ENCODE peak calls at places on chromosomes 2 and 18, in four cellular contexts. T is HepG2, F is K562, X is GM12878. Z is an unnamed sample.

GRCh38 chr2:132623096-132623839 is 46.7 kb downstream of the LYPD1 start:
- DNase-seq in T (no peak), F (no peak), X (no peak), Z (no peak)

GRCh38 chr18:67662996-67663395 is 146.5 kb upstream of the DSEL start:
- DNase-seq in T (no peak), F (no peak), X (no peak), Z (no peak)

GRCh38 chr2:25618676-25619075 is 54.7 kb downstream of the DTNB start:
- DNase-seq in T (peak; percentile 84), F (no peak), X (no peak), Z (no peak)

GRCh38 chr2:212227755-212228154 is 310.8 kb downstream of the ERBB4 start:
- DNase-seq in T (peak; percentile 39), F (no peak), X (no peak), Z (no peak)

GRCh38 chr18:77617681-77618080 is 368.0 kb downstream of the GALR1 start:
- DNase-seq in T (no peak), F (no peak), X (no peak), Z (no peak)

GRCh38 chr2:77578354-77578753 is 56.2 kb upstream of the LRRTM4 start:
- DNase-seq in T (no peak), F (no peak), X (no peak), Z (no peak)

GRCh38 chr2:157497603-157498314 is 53.9 kb upstream of the CYTIP start:
- DNase-seq in T (peak; percentile 19), F (peak; percentile 39), X (no peak), Z (no peak)

GRCh38 chr2:182667321-182667695 is 48.7 kb upstream of the DNAJC10 start:
- DNase-seq in T (no peak), F (no peak), X (no peak), Z (no peak)

GRCh38 chr2:79437416-79438281 is 75.2 kb upstream of the CTNNA2 start:
- DNase-seq in T (no peak), F (no peak), X (no peak), Z (no peak)

GRCh38 chr2:21118302-21118920 is 5.4 kb upstream of the TDRD15 start:
- DNase-seq in T (peak; percentile 81), F (peak; percentile 19), X (no peak), Z (no peak)

GRCh38 chr18:13229021-13229671 is 10.6 kb downstream of the LDLRAD4 start:
- DNase-seq in T (no peak), F (no peak), X (no peak), Z (peak; percentile 33)

GRCh38 chr2:225948903-225949302 is 549.4 kb downstream of the NYAP2 start:
- DNase-seq in T (no peak), F (no peak), X (no peak), Z (peak; percentile 49)

GRCh38 chr2:30522421-30522820 is 75.4 kb downstream of the LCLAT1 start:
- DNase-seq in T (no peak), F (no peak), X (no peak), Z (no peak)

GRCh38 chr2:237418300-237418699 is 4.3 kb upstream of the COL6A3 start:
- DNase-seq in T (no peak), F (no peak), X (no peak), Z (no peak)

GRCh38 chr18:36772339-36772738 is 56.5 kb downstream of the TPGS2 start:
- DNase-seq in T (no peak), F (no peak), X (no peak), Z (no peak)
- TF ChIP-seq YY1 in T (no peak), F (no peak), X (no peak), Z (no peak)

GRCh38 chr2:67986258-67986657 is 76.5 kb downstream of the C1D start:
- DNase-seq in T (no peak), F (no peak), X (no peak), Z (no peak)
- TF ChIP-seq KDM1A in T (no peak), F (no peak), X (no peak), Z (no peak)

GRCh38 chr2:45586600-45586999 is 24.5 kb downstream of the SRBD1 start:
- DNase-seq in T (no peak), F (no peak), X (no peak), Z (no peak)

GRCh38 chr2:45591073-45591472 is 20.0 kb downstream of the SRBD1 start:
- DNase-seq in T (no peak), F (no peak), X (no peak), Z (no peak)

GRCh38 chr2:45585267-45585861 is 25.7 kb downstream of the SRBD1 start:
- DNase-seq in T (peak; percentile 50), F (no peak), X (no peak), Z (no peak)

GRCh38 chr2:45583989-45584388 is 27.1 kb downstream of the SRBD1 start:
- DNase-seq in T (no peak), F (no peak), X (no peak), Z (no peak)

GRCh38 chr2:45588158-45588829 is 22.8 kb downstream of the SRBD1 start:
- DNase-seq in T (no peak), F (no peak), X (no peak), Z (no peak)
- TF ChIP-seq YY1 in T (no peak), F (no peak), X (no peak), Z (no peak)

DNA sequence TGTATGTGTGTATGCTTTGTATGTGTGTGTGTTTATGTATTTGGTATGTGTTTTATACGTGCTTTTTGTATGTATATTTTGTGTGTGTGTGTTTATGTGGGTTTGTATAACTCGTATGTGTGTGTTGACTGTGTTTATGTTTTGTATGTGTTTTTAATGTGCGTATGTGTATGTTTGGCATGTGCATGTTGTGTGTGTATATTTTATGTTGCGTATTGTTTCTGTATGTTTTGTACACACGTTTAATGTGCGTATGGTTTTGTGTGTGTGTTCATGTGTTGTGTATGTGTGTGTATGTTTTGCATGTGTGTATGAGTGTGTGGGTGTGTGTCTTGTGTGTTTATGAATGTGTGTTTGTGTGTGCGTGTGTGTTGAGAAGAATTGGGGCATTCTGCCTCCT is 55.2 kb upstream of the NCK2 start:
- DNase-seq in T (no peak), F (no peak), X (no peak), Z (no peak)
- TF ChIP-seq KDM1A in T (no peak), F (no peak), X (no peak), Z (no peak)

GRCh38 chr2:1715184-1716012 is 28.9 kb downstream of the PXDN start:
- DNase-seq in T (no peak), F (no peak), X (no peak), Z (no peak)
- TF ChIP-seq YY1 in T (no peak), F (no peak), X (no peak), Z (no peak)